ENCODE peak calls at places on chromosomes 1 and 21, in nine cellular contexts. F is activated CD8-positive, alpha-beta T cell treated with anti-CD3 and anti-CD28 coated beads for 36 hours; K is stimulated activated CD8-positive, alpha-beta memory T cell treated with anti-CD3 and anti-CD28 coated beads, Interleukin-7, amount 100 ng/mL, for 1 hour; O is HS-5; Q is NCI-H2081; V is neural progenitor cell; Z is stimulated activated naive CD8-positive, alpha-beta T cell treated with anti-CD3 and anti-CD28 coated beads, Interleukin-15, Interleukin-2, amounts not matched to agents 100 U/mL and 50 U/mL, for 24 hours; T is GM13977; E is kidney tubule cell. N is an unnamed sample.

GRCh38 chr1:54268714-54269297 is 68.8 kb downstream of the MRPL37 start:
- DNase-seq in E (no peak), F (no peak), Q (no peak), K (no peak), O (no peak), T (no peak), V (no peak), Z (no peak), N (no peak)

GRCh38 chr1:111476761-111477309 is 3.1 kb downstream of the C1orf162 start:
- DNase-seq in K (no peak), F (peak), O (no peak), V (no peak), Q (no peak), T (peak), Z (peak), E (no peak), N (no peak)

GRCh38 chr21:33257404-33257803 is 8.8 kb upstream of the IL10RB start:
- DNase-seq in E (no peak), Q (no peak), K (no peak), O (no peak), F (no peak), V (no peak), T (no peak), Z (no peak), N (no peak)

GRCh38 chr1:193308438-193308837 is 122.0 kb upstream of the B3GALT2 start:
- DNase-seq in K (no peak), F (no peak), Z (no peak), O (no peak), Q (peak), T (no peak), V (no peak), E (no peak), N (peak)

GRCh38 chr21:27586986-27587385 is 620.1 kb upstream of the ADAMTS5 start:
- DNase-seq in Z (no peak), K (no peak), Q (no peak), F (no peak), E (no peak), T (no peak), V (no peak), O (no peak), N (no peak)

GRCh38 chr1:92707709-92708108 is 77.2 kb downstream of the EVI5 start:
- DNase-seq in V (no peak), Q (no peak), E (no peak), F (no peak), K (no peak), T (no peak), Z (no peak), O (no peak), N (peak)

GRCh38 chr1:42784946-42785693 is at the start of gene TMEM269:
- DNase-seq in F (peak), V (no peak), K (no peak), Z (peak), E (no peak), O (no peak), T (peak), Q (no peak), N (peak)

GRCh38 chr1:233015965-233016364 is 65.6 kb downstream of the NTPCR start:
- DNase-seq in V (no peak), K (no peak), Q (no peak), E (no peak), Z (no peak), O (no peak), T (no peak), F (peak), N (no peak)

GRCh38 chr1:161305872-161306519 is 3.8 kb downstream of the MPZ start:
- DNase-seq in E (peak), K (peak), Z (peak), O (no peak), T (peak), V (peak), Q (peak), F (peak), N (peak)

GRCh38 chr1:157490337-157491165 is 61.8 kb downstream of the FCRL5 start:
- DNase-seq in E (peak), K (peak), T (peak), Z (peak), Q (peak), V (peak), F (peak), O (no peak), N (peak)

GRCh38 chr1:11026903-11027302 is 14.4 kb downstream of the TARDBP start:
- DNase-seq in T (no peak), F (no peak), Q (no peak), Z (no peak), E (no peak), K (no peak), V (no peak), O (no peak), N (no peak)

GRCh38 chr1:183635606-183636333 is at the start of gene ARPC5:
- DNase-seq in O (peak), T (peak), V (peak), Q (peak), Z (peak), E (peak), F (peak), K (peak), N (peak)

GRCh38 chr1:183567584-183567983 is 22.7 kb downstream of the NCF2 start:
- DNase-seq in O (no peak), T (no peak), K (no peak), Q (peak), F (peak), Z (peak), E (peak), V (no peak), N (peak)

GRCh38 chr1:199867601-199868000 is 159.9 kb upstream of the NR5A2 start:
- DNase-seq in K (no peak), E (no peak), V (no peak), T (no peak), Z (no peak), Q (no peak), F (no peak), O (no peak), N (no peak)

GRCh38 chr1:50930965-50931737 is 28.9 kb downstream of the FAF1 start:
- DNase-seq in E (peak), T (no peak), O (no peak), Q (no peak), F (peak), Z (peak), K (no peak), V (no peak), N (no peak)